ENCODE peak calls at places on chromosomes 12 and 14, in four cellular contexts. P is A549, M is uterus, U is prostate gland. W is an unnamed sample.

GRCh38 chr14:34649344-34649743 is 19.4 kb upstream of the SNX6 start:
- DNase-seq in P (no peak), M (no peak), U (no peak), W (no peak)

GRCh38 chr12:120110550-120111501 is 5.7 kb downstream of the RAB35 start:
- DNase-seq in P (no peak), M (no peak), U (no peak), W (peak; percentile 87)

GRCh38 chr12:104108755-104109445 is 29.1 kb downstream of the NFYB start:
- DNase-seq in P (peak; percentile 71), M (peak; percentile 82), U (peak; percentile 74), W (peak; percentile 63)

GRCh38 chr14:41607119-41607785 is 576 bp downstream of the LRFN5 start:
- DNase-seq in P (no peak), M (no peak), U (no peak), W (no peak)

GRCh38 chr12:6372403-6373003 is 2.9 kb downstream of the SCNN1A start:
- DNase-seq in P (peak; percentile 81), M (no peak), U (peak; percentile 67), W (no peak)

GRCh38 chr14:89365071-89365801 is 51.8 kb downstream of the FOXN3 start:
- DNase-seq in P (no peak), M (peak; percentile 34), U (no peak), W (no peak)

GRCh38 chr14:101332281-101332680 is 229.0 kb upstream of the DIO3 start:
- DNase-seq in P (no peak), M (no peak), U (no peak), W (no peak)

GRCh38 chr12:106423291-106423690 is 65.7 kb downstream of the POLR3B start:
- DNase-seq in P (no peak), M (no peak), U (no peak), W (no peak)

GRCh38 chr14:28831126-28831525 is 64.5 kb downstream of the FOXG1 start:
- DNase-seq in P (no peak), M (no peak), U (no peak), W (no peak)

GRCh38 chr12:109440851-109441490 is 36.1 kb downstream of the KCTD10 start:
- DNase-seq in P (no peak), M (no peak), U (no peak), W (no peak)

GRCh38 chr14:94748667-94749347 is 21.1 kb downstream of the GSC start:
- DNase-seq in P (peak; percentile 60), M (no peak), U (peak; percentile 31), W (no peak)

GRCh38 chr12:69154585-69155363 is 84.6 kb upstream of the CPSF6 start:
- DNase-seq in P (peak; percentile 62), M (peak; percentile 37), U (peak; percentile 51), W (peak; percentile 68)

GRCh38 chr12:107748472-107748871 is 12.5 kb downstream of the PRDM4 start:
- DNase-seq in P (no peak), M (no peak), U (no peak), W (no peak)

GRCh38 chr14:80239631-80240030 is 28.3 kb upstream of the DIO2 start:
- DNase-seq in P (no peak), M (no peak), U (no peak), W (no peak)

DNA sequence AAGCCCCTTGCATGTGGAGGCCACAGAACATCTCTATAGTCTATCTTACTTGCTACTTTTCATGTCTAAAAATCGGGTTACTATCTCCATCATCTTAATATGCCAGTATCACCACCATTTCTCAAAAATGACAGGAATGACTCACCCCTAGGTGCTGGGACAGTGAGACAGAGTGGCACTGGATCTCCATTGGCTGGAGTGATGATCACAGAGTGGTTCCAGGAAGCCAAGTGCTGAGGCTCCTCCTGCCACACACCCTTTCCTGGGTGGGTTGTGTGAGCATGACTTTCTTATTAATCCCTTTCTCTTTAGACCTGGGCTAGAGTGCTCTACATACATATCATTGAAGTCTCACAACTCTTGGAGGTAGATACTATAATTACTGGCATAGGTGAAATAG is 3.3 kb upstream of the ASCL1 start:
- DNase-seq in P (no peak), M (no peak), U (no peak), W (no peak)
- H3K4me3 ChIP-seq in P (no peak overlapping the region), M (no peak overlapping the region), U (no peak overlapping the region), W (no peak overlapping the region)

DNA sequence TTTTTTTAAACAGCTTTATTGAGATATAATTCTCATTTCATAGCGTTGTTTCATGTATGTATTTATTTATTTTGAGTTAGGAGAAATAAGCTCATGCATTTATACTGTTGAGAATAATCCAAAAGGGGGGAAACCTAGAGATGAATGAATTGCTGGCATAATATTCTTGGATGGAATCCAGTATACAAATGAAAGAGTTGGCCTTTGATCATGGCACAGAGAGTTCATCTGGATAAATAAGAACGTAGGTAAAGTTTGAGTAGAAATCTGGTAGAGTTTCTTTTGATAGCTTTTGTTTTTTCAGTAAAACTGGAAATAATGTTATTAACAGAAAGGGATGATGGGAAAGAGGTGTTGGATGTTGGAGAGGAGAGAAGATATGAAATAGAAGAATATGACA is 166.2 kb downstream of the LRRK2 start:
- DNase-seq in P (no peak), M (no peak), U (no peak), W (no peak)
- TF ChIP-seq POLR2A in P (no peak), M (no peak), U (no peak), W (no peak)

GRCh38 chr12:132550014-132550802 is 60.2 kb downstream of the LRCOL1 start:
- DNase-seq in P (no peak), M (no peak), U (no peak), W (no peak)
- H3K4me3 ChIP-seq in P (no peak overlapping the region), M (no peak overlapping the region), U (no peak overlapping the region), W (no peak overlapping the region)

DNA sequence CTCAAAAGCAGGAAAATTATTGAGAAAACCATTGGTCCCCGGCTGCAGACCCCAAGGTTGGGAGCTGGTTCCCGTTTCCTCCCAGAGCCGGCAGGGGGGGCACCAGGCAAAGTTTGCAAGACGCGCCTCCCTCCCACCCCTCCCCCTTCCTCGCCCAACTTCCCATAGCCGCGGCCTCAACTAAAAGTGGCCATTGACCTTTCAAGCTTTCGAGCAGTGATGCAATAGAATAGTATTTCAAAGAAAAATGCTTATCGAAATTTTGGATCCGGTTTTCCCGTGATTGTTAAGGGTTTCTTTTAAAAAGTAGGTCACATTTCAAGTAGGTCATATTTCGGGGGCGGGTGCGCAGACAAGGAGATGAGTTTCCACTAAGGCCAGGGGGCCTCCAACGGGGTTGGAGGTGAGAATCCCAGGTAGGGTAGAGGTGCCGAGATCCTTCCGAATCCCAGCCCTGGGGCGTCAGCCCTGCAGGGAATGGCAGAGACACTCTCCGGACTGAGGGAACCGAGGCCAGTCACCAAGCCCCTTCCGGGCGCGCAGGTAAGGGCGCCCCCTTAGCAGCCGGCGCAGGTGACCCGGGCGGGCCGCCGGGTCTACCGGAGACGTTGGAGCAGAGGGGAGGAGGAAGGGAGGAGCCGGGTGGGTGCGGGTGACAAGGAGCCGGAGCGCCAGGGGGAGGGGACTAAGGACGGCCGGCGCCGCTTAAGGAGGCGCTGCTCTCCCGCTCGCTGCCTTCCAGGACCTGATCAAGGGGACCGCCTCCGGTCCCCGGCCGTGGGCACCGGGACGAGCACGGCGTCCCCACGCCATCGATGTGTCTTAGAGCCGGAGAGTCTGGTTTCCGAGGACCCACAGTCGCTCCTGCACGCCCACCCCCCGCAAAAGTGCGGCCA is 2.6 kb upstream of the SOCS2 start:
- DNase-seq in P (peak; percentile 96), M (peak; percentile 92), U (peak; percentile 83), W (peak; percentile 92)
- TF ChIP-seq POLR2A in P (no peak), M (no peak), U (peak; percentile 24), W (no peak)

GRCh38 chr12:43964022-43964421 is 128.1 kb downstream of the TMEM117 start:
- DNase-seq in P (no peak), M (no peak), U (no peak), W (no peak)
- H3K4me3 ChIP-seq in P (no peak overlapping the region), M (no peak overlapping the region), U (no peak overlapping the region), W (no peak overlapping the region)

GRCh38 chr14:44961730-44962572 is at the start of the genes KLHL28 and TOGARAM1:
- DNase-seq in P (peak; percentile 97), M (peak; percentile 99), U (peak; percentile 99), W (peak; percentile 98)
- TF ChIP-seq POLR2A in P (peak; percentile 87), M (peak; percentile 77), U (peak; percentile 83), W (no peak)

GRCh38 chr12:100266163-100266801 is 597 bp downstream of the DEPDC4 start:
- DNase-seq in P (peak; percentile 89), M (no peak), U (no peak), W (no peak)

GRCh38 chr12:100267603-100268281 is 765 bp downstream of the SCYL2 start:
- DNase-seq in P (no peak), M (no peak), U (peak; percentile 17), W (no peak)

GRCh38 chr12:100266802-100267602 is at the start of the genes DEPDC4 and SCYL2:
- DNase-seq in P (peak; percentile 84), M (peak; percentile 97), U (peak; percentile 98), W (peak; percentile 95)

GRCh38 chr12:100265732-100266131 is 1.1 kb downstream of the DEPDC4 start:
- DNase-seq in P (no peak), M (no peak), U (no peak), W (no peak)

GRCh38 chr12:100268835-100269564 is 2.0 kb downstream of the SCYL2 start:
- DNase-seq in P (no peak), M (no peak), U (no peak), W (no peak)
- H3K4me3 ChIP-seq in P (peak overlapping the region; percentile 86), M (no peak overlapping the region), U (peak overlapping the region; percentile 87), W (peak overlapping the region; percentile 74)

W was measured in heart left ventricle.